ENCODE peak calls at places on chromosomes 4 and X, in four cellular contexts. U is endothelial cell of umbilical vein, R is PC-3, K is GM23248. M is an unnamed sample. For H3K4me1 and H3K27me3, the result is how much of the 10 kb centered on the place peaks cover.

GRCh38 chr4:85828295-85828910 is 353.5 kb downstream of the ARHGAP24 start:
- DNase-seq in K (peak), R (peak), U (no peak), M (no peak)

GRCh38 chr4:162061214-162061613 is 102.6 kb downstream of the FSTL5 start:
- DNase-seq in K (no peak), U (peak), R (no peak), M (no peak)

GRCh38 chrX:31423575-31424284 is 351.9 kb upstream of the FTHL17 start:
- DNase-seq in U (peak), R (peak), K (peak), M (no peak)

GRCh38 chr4:121777625-121778024 is 12.7 kb upstream of the SMIM43 start:
- DNase-seq in U (no peak), K (peak), R (no peak), M (no peak)

GRCh38 chr4:10259976-10260375 is 143.4 kb upstream of the WDR1 start:
- DNase-seq in U (no peak), K (no peak), R (no peak), M (no peak)

GRCh38 chrX:111445485-111445884 is 33.5 kb upstream of the DCX start:
- DNase-seq in U (peak), R (peak), K (peak), M (no peak)

GRCh38 chr4:182578402-182578801 is 335.2 kb downstream of the TENM3 start:
- DNase-seq in K (peak), U (peak), R (peak), M (no peak)

GRCh38 chr4:154603033-154603943 is 9.2 kb downstream of the FGG start:
- DNase-seq in R (no peak), K (no peak), U (no peak), M (no peak)

GRCh38 chrX:40912166-40912565 is 173.1 kb upstream of the USP9X start:
- DNase-seq in R (no peak), K (peak), U (no peak), M (no peak)

DNA sequence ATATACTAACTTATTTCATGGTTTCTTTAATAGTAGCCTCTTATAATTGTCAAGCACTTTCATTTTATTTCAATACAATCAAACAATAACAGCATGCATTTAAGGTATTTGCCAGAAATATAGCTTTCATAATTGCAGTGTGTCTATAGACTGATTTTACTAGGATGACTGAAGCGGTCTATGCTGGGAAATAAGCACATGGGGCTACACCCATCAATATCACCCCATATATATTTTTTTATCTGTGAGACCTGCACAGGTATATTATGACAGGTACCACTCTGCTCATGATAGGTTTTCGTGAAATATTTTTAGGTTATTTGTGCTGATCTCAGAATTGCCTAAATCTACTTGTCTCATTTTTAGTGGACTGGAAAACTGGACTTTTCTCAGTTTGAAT is 229.1 kb upstream of the PITX2 start:
- DNase-seq in R (no peak), K (no peak), U (no peak), M (no peak)
- H3K4me1 ChIP-seq in R (under half), K (under half), U (under half), M (under half)

DNA sequence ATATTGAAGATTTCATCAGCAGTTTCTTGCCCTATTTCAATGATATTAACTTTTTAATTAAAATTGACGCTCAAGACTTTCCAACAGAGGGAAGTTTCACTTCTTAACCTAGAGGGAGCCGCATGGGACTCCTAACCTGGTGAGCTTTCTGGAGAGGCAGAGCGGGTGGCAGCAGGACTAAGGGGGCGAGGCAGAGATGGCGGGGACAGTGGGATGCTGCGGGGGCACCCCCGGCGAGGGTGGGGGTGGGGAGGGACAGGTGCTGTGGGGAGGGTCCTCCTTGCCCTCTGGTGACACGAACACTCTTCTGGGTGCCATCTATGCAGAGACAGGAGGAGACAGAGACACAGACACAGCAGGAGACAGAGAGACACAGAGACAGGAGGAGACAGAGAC is 104.4 kb downstream of the ADRA2C start:
- DNase-seq in U (no peak), K (no peak), R (no peak), M (no peak)
- H3K27me3 ChIP-seq in U (under half), K (half or more), R (under half), M (under half)

GRCh38 chr4:137534516-137534915 is 2.2 kb upstream of the PCDH18 start:
- DNase-seq in R (no peak), K (peak), U (no peak), M (no peak)
- H3K4me1 ChIP-seq in R (under half), K (under half), U (under half), M (under half)

GRCh38 chrX:107978707-107979307 is 3.4 kb downstream of the TEX13B start:
- DNase-seq in U (peak), R (peak), K (peak), M (no peak)

GRCh38 chrX:107982356-107982755 is at the start of gene TEX13B:
- DNase-seq in U (no peak), K (no peak), R (no peak), M (no peak)

GRCh38 chrX:107985032-107985431 is 2.9 kb upstream of the TEX13B start:
- DNase-seq in R (no peak), U (no peak), K (no peak), M (no peak)

GRCh38 chrX:107978080-107978479 is 4.1 kb downstream of the TEX13B start:
- DNase-seq in K (no peak), U (no peak), R (no peak), M (no peak)

DNA sequence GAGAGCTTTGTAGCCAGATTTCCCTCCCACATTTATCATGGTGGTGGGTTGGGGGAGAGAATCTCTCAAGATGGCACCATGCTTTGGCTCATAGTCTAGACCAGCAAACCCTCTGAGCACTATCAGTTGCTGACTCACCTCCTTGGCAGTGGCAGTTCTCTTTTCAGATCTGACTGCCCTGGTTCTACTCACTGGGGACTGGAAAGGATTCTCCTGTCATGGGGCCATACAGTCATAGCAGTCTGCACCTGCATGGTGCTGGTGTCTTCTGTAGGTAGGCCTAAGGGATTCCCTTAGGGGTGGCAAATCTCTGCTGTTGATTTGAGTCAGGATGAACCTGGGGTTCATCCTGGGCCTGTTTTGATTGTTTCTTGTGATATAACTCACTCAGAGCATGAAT is 2.6 kb downstream of the TEX13B start:
- DNase-seq in R (no peak), K (peak), U (no peak), M (no peak)
- H3K27me3 ChIP-seq in R (under half), K (under half), U (under half), M (under half)